ENCODE peak calls at places on chromosomes 13 and 19, in eight cellular contexts. One of them, this sample, is unnamed.

GRCh38 chr19:16266586-16266942 is 58.1 kb upstream of the KLF2 start:
- DNase-seq in IMR-90: no peak
- DNase-seq in activated T-cell treated with anti-CD3 and anti-CD28 coated beads for 24 hours: peak
- DNase-seq in activated CD4-positive, alpha-beta T cell treated with anti-CD3 and anti-CD28 coated beads, Interleukin-2, amount 50 U/mL, for 24 hours: no peak
- DNase-seq in NCI-H82: no peak
- DNase-seq in heart left ventricle: no peak
- DNase-seq in stomach: no peak
- DNase-seq in H4: no peak
- DNase-seq in this sample: no peak

GRCh38 chr19:558770-559439 is 13.5 kb upstream of the BSG start:
- DNase-seq in heart left ventricle: peak
- DNase-seq in H4: no peak
- DNase-seq in activated T-cell treated with anti-CD3 and anti-CD28 coated beads for 24 hours: no peak
- DNase-seq in NCI-H82: no peak
- DNase-seq in IMR-90: peak
- DNase-seq in activated CD4-positive, alpha-beta T cell treated with anti-CD3 and anti-CD28 coated beads, Interleukin-2, amount 50 U/mL, for 24 hours: no peak
- DNase-seq in stomach: peak
- DNase-seq in this sample: no peak

GRCh38 chr19:29635963-29636362 is 29.3 kb upstream of the PLEKHF1 start:
- DNase-seq in IMR-90: no peak
- DNase-seq in NCI-H82: no peak
- DNase-seq in activated T-cell treated with anti-CD3 and anti-CD28 coated beads for 24 hours: no peak
- DNase-seq in activated CD4-positive, alpha-beta T cell treated with anti-CD3 and anti-CD28 coated beads, Interleukin-2, amount 50 U/mL, for 24 hours: no peak
- DNase-seq in H4: no peak
- DNase-seq in heart left ventricle: no peak
- DNase-seq in stomach: no peak
- DNase-seq in this sample: no peak

GRCh38 chr19:21321996-21322395 is 7.2 kb downstream of the ZNF708 start:
- DNase-seq in heart left ventricle: no peak
- DNase-seq in NCI-H82: no peak
- DNase-seq in IMR-90: no peak
- DNase-seq in activated CD4-positive, alpha-beta T cell treated with anti-CD3 and anti-CD28 coated beads, Interleukin-2, amount 50 U/mL, for 24 hours: no peak
- DNase-seq in stomach: no peak
- DNase-seq in H4: no peak
- DNase-seq in activated T-cell treated with anti-CD3 and anti-CD28 coated beads for 24 hours: no peak
- DNase-seq in this sample: no peak

GRCh38 chr19:28633223-28634030 is 579.5 kb downstream of the UQCRFS1 start:
- DNase-seq in activated T-cell treated with anti-CD3 and anti-CD28 coated beads for 24 hours: peak
- DNase-seq in stomach: no peak
- DNase-seq in IMR-90: peak
- DNase-seq in activated CD4-positive, alpha-beta T cell treated with anti-CD3 and anti-CD28 coated beads, Interleukin-2, amount 50 U/mL, for 24 hours: no peak
- DNase-seq in heart left ventricle: peak
- DNase-seq in H4: no peak
- DNase-seq in NCI-H82: peak
- DNase-seq in this sample: peak

GRCh38 chr13:112686364-112686763 is 3.5 kb upstream of the ATP11A start:
- DNase-seq in stomach: no peak
- DNase-seq in activated CD4-positive, alpha-beta T cell treated with anti-CD3 and anti-CD28 coated beads, Interleukin-2, amount 50 U/mL, for 24 hours: no peak
- DNase-seq in NCI-H82: no peak
- DNase-seq in IMR-90: no peak
- DNase-seq in H4: no peak
- DNase-seq in heart left ventricle: no peak
- DNase-seq in activated T-cell treated with anti-CD3 and anti-CD28 coated beads for 24 hours: no peak
- DNase-seq in this sample: no peak

GRCh38 chr13:98937911-98938381 is 39.9 kb downstream of the DOCK9 start:
- DNase-seq in activated T-cell treated with anti-CD3 and anti-CD28 coated beads for 24 hours: no peak
- DNase-seq in heart left ventricle: no peak
- DNase-seq in IMR-90: peak
- DNase-seq in stomach: no peak
- DNase-seq in H4: no peak
- DNase-seq in activated CD4-positive, alpha-beta T cell treated with anti-CD3 and anti-CD28 coated beads, Interleukin-2, amount 50 U/mL, for 24 hours: no peak
- DNase-seq in NCI-H82: no peak
- DNase-seq in this sample: no peak

GRCh38 chr13:75633285-75633684 is 2.8 kb upstream of the LMO7 start:
- DNase-seq in H4: no peak
- DNase-seq in IMR-90: peak
- DNase-seq in activated CD4-positive, alpha-beta T cell treated with anti-CD3 and anti-CD28 coated beads, Interleukin-2, amount 50 U/mL, for 24 hours: no peak
- DNase-seq in heart left ventricle: no peak
- DNase-seq in activated T-cell treated with anti-CD3 and anti-CD28 coated beads for 24 hours: no peak
- DNase-seq in NCI-H82: no peak
- DNase-seq in stomach: no peak
- DNase-seq in this sample: no peak

GRCh38 chr13:21670006-21670882 is 629 bp upstream of the FGF9 start:
- DNase-seq in NCI-H82: peak
- DNase-seq in stomach: peak
- DNase-seq in activated T-cell treated with anti-CD3 and anti-CD28 coated beads for 24 hours: no peak
- DNase-seq in H4: peak
- DNase-seq in activated CD4-positive, alpha-beta T cell treated with anti-CD3 and anti-CD28 coated beads, Interleukin-2, amount 50 U/mL, for 24 hours: peak
- DNase-seq in IMR-90: peak
- DNase-seq in heart left ventricle: peak
- DNase-seq in this sample: no peak

GRCh38 chr13:110853235-110853721 is 61.6 kb downstream of the ANKRD10 start:
- DNase-seq in NCI-H82: peak
- DNase-seq in activated T-cell treated with anti-CD3 and anti-CD28 coated beads for 24 hours: no peak
- DNase-seq in IMR-90: no peak
- DNase-seq in stomach: no peak
- DNase-seq in activated CD4-positive, alpha-beta T cell treated with anti-CD3 and anti-CD28 coated beads, Interleukin-2, amount 50 U/mL, for 24 hours: no peak
- DNase-seq in H4: no peak
- DNase-seq in heart left ventricle: no peak
- DNase-seq in this sample: no peak

GRCh38 chr19:3656073-3656746 is 29.6 kb upstream of the CACTIN start:
- DNase-seq in NCI-H82: peak
- DNase-seq in H4: no peak
- DNase-seq in activated T-cell treated with anti-CD3 and anti-CD28 coated beads for 24 hours: no peak
- DNase-seq in heart left ventricle: no peak
- DNase-seq in IMR-90: peak
- DNase-seq in activated CD4-positive, alpha-beta T cell treated with anti-CD3 and anti-CD28 coated beads, Interleukin-2, amount 50 U/mL, for 24 hours: no peak
- DNase-seq in stomach: no peak
- DNase-seq in this sample: no peak

GRCh38 chr13:35797244-35797643 is 320.8 kb upstream of the MAB21L1 start:
- DNase-seq in IMR-90: no peak
- DNase-seq in heart left ventricle: no peak
- DNase-seq in stomach: no peak
- DNase-seq in activated CD4-positive, alpha-beta T cell treated with anti-CD3 and anti-CD28 coated beads, Interleukin-2, amount 50 U/mL, for 24 hours: no peak
- DNase-seq in NCI-H82: peak
- DNase-seq in H4: no peak
- DNase-seq in activated T-cell treated with anti-CD3 and anti-CD28 coated beads for 24 hours: no peak
- DNase-seq in this sample: no peak

GRCh38 chr13:100096526-100096925 is 7.6 kb downstream of the PCCA start:
- DNase-seq in H4: no peak
- DNase-seq in IMR-90: no peak
- DNase-seq in activated CD4-positive, alpha-beta T cell treated with anti-CD3 and anti-CD28 coated beads, Interleukin-2, amount 50 U/mL, for 24 hours: no peak
- DNase-seq in NCI-H82: no peak
- DNase-seq in activated T-cell treated with anti-CD3 and anti-CD28 coated beads for 24 hours: no peak
- DNase-seq in heart left ventricle: no peak
- DNase-seq in stomach: no peak
- DNase-seq in this sample: no peak

GRCh38 chr19:41563847-41564514 is 12.0 kb upstream of the CEACAM21 start:
- DNase-seq in activated T-cell treated with anti-CD3 and anti-CD28 coated beads for 24 hours: no peak
- DNase-seq in heart left ventricle: no peak
- DNase-seq in NCI-H82: no peak
- DNase-seq in H4: no peak
- DNase-seq in IMR-90: no peak
- DNase-seq in activated CD4-positive, alpha-beta T cell treated with anti-CD3 and anti-CD28 coated beads, Interleukin-2, amount 50 U/mL, for 24 hours: no peak
- DNase-seq in stomach: no peak
- DNase-seq in this sample: no peak

GRCh38 chr13:28753208-28753892 is 34.6 kb upstream of the SLC46A3 start:
- DNase-seq in heart left ventricle: peak
- DNase-seq in NCI-H82: peak
- DNase-seq in activated T-cell treated with anti-CD3 and anti-CD28 coated beads for 24 hours: no peak
- DNase-seq in H4: peak
- DNase-seq in IMR-90: peak
- DNase-seq in activated CD4-positive, alpha-beta T cell treated with anti-CD3 and anti-CD28 coated beads, Interleukin-2, amount 50 U/mL, for 24 hours: no peak
- DNase-seq in stomach: peak
- DNase-seq in this sample: peak

GRCh38 chr19:14005381-14006084 is 587 bp downstream of the RFX1 start:
- DNase-seq in activated T-cell treated with anti-CD3 and anti-CD28 coated beads for 24 hours: peak
- DNase-seq in IMR-90: peak
- DNase-seq in H4: peak
- DNase-seq in NCI-H82: peak
- DNase-seq in heart left ventricle: peak
- DNase-seq in stomach: peak
- DNase-seq in activated CD4-positive, alpha-beta T cell treated with anti-CD3 and anti-CD28 coated beads, Interleukin-2, amount 50 U/mL, for 24 hours: peak
- DNase-seq in this sample: no peak

GRCh38 chr13:30253830-30254229 is 53.5 kb downstream of the KATNAL1 start:
- DNase-seq in H4: no peak
- DNase-seq in IMR-90: no peak
- DNase-seq in activated T-cell treated with anti-CD3 and anti-CD28 coated beads for 24 hours: no peak
- DNase-seq in NCI-H82: no peak
- DNase-seq in stomach: no peak
- DNase-seq in activated CD4-positive, alpha-beta T cell treated with anti-CD3 and anti-CD28 coated beads, Interleukin-2, amount 50 U/mL, for 24 hours: no peak
- DNase-seq in heart left ventricle: no peak
- DNase-seq in this sample: no peak

GRCh38 chr13:67091603-67092002 is 138.5 kb downstream of the PCDH9 start:
- DNase-seq in stomach: no peak
- DNase-seq in heart left ventricle: no peak
- DNase-seq in activated CD4-positive, alpha-beta T cell treated with anti-CD3 and anti-CD28 coated beads, Interleukin-2, amount 50 U/mL, for 24 hours: no peak
- DNase-seq in activated T-cell treated with anti-CD3 and anti-CD28 coated beads for 24 hours: no peak
- DNase-seq in NCI-H82: no peak
- DNase-seq in H4: no peak
- DNase-seq in IMR-90: no peak
- DNase-seq in this sample: no peak

GRCh38 chr19:46630806-46631205 is 5.2 kb downstream of the GNG8 start:
- DNase-seq in IMR-90: no peak
- DNase-seq in stomach: no peak
- DNase-seq in heart left ventricle: no peak
- DNase-seq in activated CD4-positive, alpha-beta T cell treated with anti-CD3 and anti-CD28 coated beads, Interleukin-2, amount 50 U/mL, for 24 hours: no peak
- DNase-seq in H4: no peak
- DNase-seq in NCI-H82: peak
- DNase-seq in activated T-cell treated with anti-CD3 and anti-CD28 coated beads for 24 hours: no peak
- DNase-seq in this sample: no peak

GRCh38 chr19:11364296-11364904 is 9.2 kb downstream of the PLPPR2 start:
- DNase-seq in stomach: no peak
- DNase-seq in activated CD4-positive, alpha-beta T cell treated with anti-CD3 and anti-CD28 coated beads, Interleukin-2, amount 50 U/mL, for 24 hours: no peak
- DNase-seq in activated T-cell treated with anti-CD3 and anti-CD28 coated beads for 24 hours: no peak
- DNase-seq in H4: no peak
- DNase-seq in NCI-H82: no peak
- DNase-seq in heart left ventricle: no peak
- DNase-seq in IMR-90: no peak
- DNase-seq in this sample: no peak

GRCh38 chr19:50223439-50223716 is 20.0 kb downstream of the MYH14 start:
- DNase-seq in heart left ventricle: no peak
- DNase-seq in stomach: no peak
- DNase-seq in activated T-cell treated with anti-CD3 and anti-CD28 coated beads for 24 hours: no peak
- DNase-seq in NCI-H82: no peak
- DNase-seq in IMR-90: no peak
- DNase-seq in H4: no peak
- DNase-seq in activated CD4-positive, alpha-beta T cell treated with anti-CD3 and anti-CD28 coated beads, Interleukin-2, amount 50 U/mL, for 24 hours: no peak
- DNase-seq in this sample: no peak

GRCh38 chr19:4744451-4745170 is 21.0 kb upstream of the DPP9 start:
- DNase-seq in NCI-H82: no peak
- DNase-seq in heart left ventricle: peak
- DNase-seq in activated T-cell treated with anti-CD3 and anti-CD28 coated beads for 24 hours: no peak
- DNase-seq in IMR-90: peak
- DNase-seq in H4: peak
- DNase-seq in activated CD4-positive, alpha-beta T cell treated with anti-CD3 and anti-CD28 coated beads, Interleukin-2, amount 50 U/mL, for 24 hours: no peak
- DNase-seq in stomach: no peak
- DNase-seq in this sample: peak

GRCh38 chr13:32032780-32033179 is 1.2 kb downstream of the FRY start:
- DNase-seq in activated CD4-positive, alpha-beta T cell treated with anti-CD3 and anti-CD28 coated beads, Interleukin-2, amount 50 U/mL, for 24 hours: no peak
- DNase-seq in activated T-cell treated with anti-CD3 and anti-CD28 coated beads for 24 hours: no peak
- DNase-seq in IMR-90: no peak
- DNase-seq in H4: no peak
- DNase-seq in NCI-H82: no peak
- DNase-seq in heart left ventricle: no peak
- DNase-seq in stomach: no peak
- DNase-seq in this sample: peak

GRCh38 chr13:23518231-23518630 is 52.0 kb upstream of the TNFRSF19 start:
- DNase-seq in H4: no peak
- DNase-seq in activated CD4-positive, alpha-beta T cell treated with anti-CD3 and anti-CD28 coated beads, Interleukin-2, amount 50 U/mL, for 24 hours: no peak
- DNase-seq in heart left ventricle: no peak
- DNase-seq in stomach: no peak
- DNase-seq in IMR-90: no peak
- DNase-seq in NCI-H82: no peak
- DNase-seq in activated T-cell treated with anti-CD3 and anti-CD28 coated beads for 24 hours: no peak
- DNase-seq in this sample: no peak

GRCh38 chr19:37988758-37989635 is 82.0 kb downstream of the SIPA1L3 start:
- DNase-seq in activated CD4-positive, alpha-beta T cell treated with anti-CD3 and anti-CD28 coated beads, Interleukin-2, amount 50 U/mL, for 24 hours: no peak
- DNase-seq in H4: no peak
- DNase-seq in heart left ventricle: no peak
- DNase-seq in activated T-cell treated with anti-CD3 and anti-CD28 coated beads for 24 hours: no peak
- DNase-seq in NCI-H82: no peak
- DNase-seq in stomach: no peak
- DNase-seq in IMR-90: no peak
- DNase-seq in this sample: no peak